ENCODE peak calls at places on chromosomes 5 and 9, in ten cellular contexts. R is DND-41; K is GM12865; I is EL; V is activated naive CD4-positive, alpha-beta T cell; C is CD8-positive, alpha-beta T cell; D is stimulated activated CD4-positive, alpha-beta T cell treated with anti-CD3 and anti-CD28 coated beads, Interleukin-12 subunit alpha, Interleukin-12 subunit beta, amount 100 ng/mL, for 48 hours; W is A549; A is GM12891; B is MCF 10A. S is an unnamed sample.

GRCh38 chr9:35774907-35775635 is 16.3 kb upstream of the NPR2 start:
- DNase-seq in R (no peak), I (no peak), D (no peak), K (no peak), V (no peak), W (no peak), B (no peak), A (no peak), C (no peak), S (no peak)

GRCh38 chr5:153629027-153629426 is 138.6 kb downstream of the GRIA1 start:
- DNase-seq in K (no peak), A (no peak), I (peak), V (no peak), W (no peak), R (no peak), B (peak), C (no peak), D (no peak), S (peak)

GRCh38 chr9:35903049-35903448 is 3.0 kb upstream of the HRCT1 start:
- DNase-seq in W (peak), D (peak), I (peak), R (peak), C (peak), A (no peak), V (no peak), B (peak), K (peak), S (peak)

GRCh38 chr9:137217276-137218211 is 4.5 kb downstream of the RNF208 start:
- DNase-seq in A (no peak), I (no peak), V (no peak), K (no peak), R (no peak), B (peak), W (no peak), D (no peak), C (no peak), S (no peak)

GRCh38 chr5:45038366-45038987 is 229.7 kb downstream of the MRPS30 start:
- DNase-seq in C (no peak), R (no peak), K (peak), B (peak), D (no peak), V (no peak), A (peak), I (peak), W (peak), S (no peak)

GRCh38 chr5:142758062-142758802 is 11.9 kb upstream of the ARHGAP26 start:
- DNase-seq in R (no peak), I (no peak), K (no peak), C (no peak), A (no peak), B (no peak), W (no peak), V (no peak), D (no peak), S (no peak)

GRCh38 chr5:40378431-40379175 is 301.1 kb upstream of the PTGER4 start:
- DNase-seq in B (no peak), R (no peak), D (no peak), I (no peak), A (no peak), C (no peak), W (no peak), K (peak), V (no peak), S (no peak)

GRCh38 chr5:62059960-62060359 is 246.0 kb upstream of the KIF2A start:
- DNase-seq in C (no peak), K (no peak), R (no peak), B (no peak), V (no peak), D (no peak), A (no peak), W (no peak), I (no peak), S (no peak)

GRCh38 chr9:134178781-134179551 is 14.6 kb upstream of the RNU6ATAC start:
- DNase-seq in K (no peak), I (no peak), V (no peak), D (no peak), B (no peak), A (peak), R (no peak), C (no peak), W (no peak), S (peak)

GRCh38 chr9:136946893-136947891 is 2.1 kb downstream of the C8G start:
- DNase-seq in B (no peak), I (no peak), A (no peak), K (no peak), V (no peak), R (no peak), W (no peak), D (no peak), C (no peak), S (no peak)

GRCh38 chr5:22908129-22908528 is 55.0 kb upstream of the CDH12 start:
- DNase-seq in W (no peak), R (no peak), C (no peak), D (no peak), A (no peak), I (no peak), V (no peak), K (no peak), B (peak), S (no peak)

GRCh38 chr5:146753618-146754123 is 124.9 kb downstream of the PPP2R2B start:
- DNase-seq in C (no peak), D (no peak), V (no peak), K (no peak), W (no peak), I (no peak), R (no peak), A (no peak), B (no peak), S (no peak)

GRCh38 chr5:97165726-97166125 is 17.3 kb downstream of the RIOK2 start:
- DNase-seq in A (no peak), D (no peak), B (no peak), I (no peak), V (no peak), W (no peak), R (no peak), K (no peak), C (no peak), S (no peak)

GRCh38 chr5:52893105-52893504 is 96.0 kb upstream of the ITGA2 start:
- DNase-seq in C (no peak), W (no peak), V (no peak), D (no peak), K (no peak), R (no peak), A (no peak), B (peak), I (peak), S (no peak)

GRCh38 chr5:133439859-133440258 is 172.5 kb downstream of the FSTL4 start:
- DNase-seq in A (no peak), W (no peak), D (no peak), C (no peak), B (no peak), R (no peak), K (no peak), I (no peak), V (no peak), S (peak)

GRCh38 chr5:160477266-160477970 is 55.8 kb downstream of the PTTG1 start:
- DNase-seq in B (no peak), W (no peak), V (no peak), I (peak), R (no peak), K (no peak), A (no peak), C (no peak), D (no peak), S (no peak)

GRCh38 chr9:124017929-124018730 is 6.6 kb downstream of the LHX2 start:
- DNase-seq in C (no peak), D (no peak), B (no peak), K (no peak), V (no peak), A (no peak), W (no peak), I (no peak), R (no peak), S (no peak)

GRCh38 chr5:88952996-88953643 is 70.1 kb upstream of the MEF2C start:
- DNase-seq in A (no peak), B (no peak), C (no peak), W (no peak), R (no peak), D (no peak), V (no peak), K (peak), I (no peak), S (no peak)

GRCh38 chr5:127899214-127899610 is 184.4 kb upstream of the SLC12A2 start:
- DNase-seq in B (no peak), D (no peak), R (no peak), V (no peak), I (no peak), A (no peak), W (no peak), K (no peak), C (no peak), S (no peak)

GRCh38 chr5:181088289-181088688 is 42.7 kb downstream of the OR2V1 start:
- DNase-seq in I (peak), W (peak), R (no peak), B (no peak), K (peak), C (no peak), D (no peak), V (no peak), A (peak), S (no peak)

GRCh38 chr5:20615888-20616563 is 628.0 kb upstream of the CDH18 start:
- DNase-seq in D (no peak), A (no peak), B (no peak), K (no peak), V (no peak), C (no peak), R (no peak), W (no peak), I (no peak), S (no peak)

GRCh38 chr5:99379187-99379586 is 450.4 kb upstream of the CHD1 start:
- DNase-seq in W (no peak), D (no peak), A (no peak), C (no peak), V (no peak), R (no peak), K (peak), B (no peak), I (no peak), S (no peak)

GRCh38 chr5:96823060-96823459 is 15.3 kb upstream of the ERAP1 start:
- DNase-seq in K (no peak), A (no peak), C (peak), R (no peak), V (no peak), W (no peak), D (no peak), B (no peak), I (no peak), S (no peak)

GRCh38 chr5:168132186-168132585 is 159.3 kb upstream of the WWC1 start:
- DNase-seq in K (no peak), D (no peak), R (no peak), V (no peak), B (no peak), C (no peak), A (no peak), I (peak), W (no peak), S (no peak)

GRCh38 chr9:16824545-16825041 is 45.9 kb downstream of the BNC2 start:
- DNase-seq in W (no peak), D (no peak), K (peak), I (peak), V (no peak), C (no peak), B (peak), A (no peak), R (no peak), S (no peak)

GRCh38 chr9:70205366-70206020 is 53.3 kb upstream of the SMC5 start:
- DNase-seq in C (no peak), K (no peak), I (no peak), A (no peak), B (no peak), W (no peak), D (no peak), V (no peak), R (no peak), S (no peak)

GRCh38 chr5:61827445-61827975 is 478.5 kb upstream of the KIF2A start:
- DNase-seq in K (no peak), W (no peak), R (no peak), A (no peak), V (no peak), C (no peak), D (no peak), B (no peak), I (no peak), S (no peak)

GRCh38 chr5:71699751-71700150 is 19.3 kb upstream of the CARTPT start:
- DNase-seq in V (no peak), C (no peak), D (no peak), I (no peak), B (no peak), A (no peak), R (no peak), K (no peak), W (no peak), S (no peak)

GRCh38 chr9:19493174-19493811 is 84.5 kb downstream of the ACER2 start:
- DNase-seq in K (peak), R (peak), V (no peak), D (peak), W (peak), C (peak), I (peak), B (peak), A (peak), S (no peak)

GRCh38 chr5:122937914-122938313 is 92.5 kb downstream of the SNX24 start:
- DNase-seq in A (no peak), D (no peak), C (no peak), K (no peak), I (no peak), B (peak), R (no peak), V (no peak), W (no peak), S (no peak)

GRCh38 chr5:14184725-14185124 is 41.6 kb downstream of the TRIO start:
- DNase-seq in I (peak), D (no peak), R (no peak), W (no peak), K (no peak), B (peak), V (no peak), A (no peak), C (no peak), S (no peak)

GRCh38 chr5:146151970-146152369 is 30.5 kb downstream of the LARS1 start:
- DNase-seq in B (peak), R (no peak), A (no peak), V (no peak), D (no peak), W (no peak), I (no peak), K (no peak), C (no peak), S (no peak)

GRCh38 chr5:32443541-32444190 is 874 bp downstream of the ZFR start:
- DNase-seq in B (peak), R (peak), W (peak), A (peak), C (peak), K (peak), D (peak), I (peak), V (peak), S (peak)

GRCh38 chr5:67462150-67462549 is 265.6 kb upstream of the CD180 start:
- DNase-seq in A (no peak), K (no peak), B (no peak), R (no peak), V (no peak), C (no peak), I (no peak), W (no peak), D (no peak), S (no peak)